ENCODE peak calls at places on chromosomes 13 and 19, in ten cellular contexts. D, O, F, Y, Z, K, B, R, U and H are unnamed samples.

GRCh38 chr13:90068658-90069057 is 1278.8 kb upstream of the MIR17HG start:
- DNase-seq in D (no peak), O (no peak), F (no peak), Y (no peak), Z (no peak), K (no peak), B (no peak), R (no peak), U (no peak), H (no peak)

GRCh38 chr13:95121516-95121915 is 179.7 kb downstream of the ABCC4 start:
- DNase-seq in D (no peak), O (no peak), F (no peak), Y (no peak), Z (no peak), K (no peak), B (no peak), R (no peak), U (no peak), H (no peak)

GRCh38 chr19:4369888-4370260 is 26.5 kb downstream of the MPND start:
- DNase-seq in D (no peak), O (no peak), F (peak), Y (peak), Z (no peak), K (no peak), B (peak), R (peak), U (no peak), H (no peak)

GRCh38 chr13:75876371-75877050 is 240.4 kb downstream of the LMO7 start:
- DNase-seq in D (peak), O (peak), F (peak), Y (no peak), Z (no peak), K (peak), B (peak), R (peak), U (no peak), H (peak)

GRCh38 chr19:18257503-18258470 is 16.5 kb downstream of the IQCN start:
- DNase-seq in D (no peak), O (no peak), F (no peak), Y (no peak), Z (no peak), K (no peak), B (no peak), R (no peak), U (no peak), H (no peak)

GRCh38 chr13:44668707-44669106 is 92.6 kb upstream of the TSC22D1 start:
- DNase-seq in D (no peak), O (no peak), F (no peak), Y (no peak), Z (no peak), K (no peak), B (no peak), R (no peak), U (no peak), H (no peak)

GRCh38 chr19:5050016-5050656 is 81.2 kb downstream of the KDM4B start:
- DNase-seq in D (no peak), O (no peak), F (no peak), Y (no peak), Z (no peak), K (no peak), B (no peak), R (no peak), U (no peak), H (no peak)

GRCh38 chr19:35901055-35901644 is 810 bp upstream of the NFKBID start:
- DNase-seq in D (peak), O (no peak), F (no peak), Y (no peak), Z (no peak), K (no peak), B (no peak), R (no peak), U (no peak), H (no peak)

DNA sequence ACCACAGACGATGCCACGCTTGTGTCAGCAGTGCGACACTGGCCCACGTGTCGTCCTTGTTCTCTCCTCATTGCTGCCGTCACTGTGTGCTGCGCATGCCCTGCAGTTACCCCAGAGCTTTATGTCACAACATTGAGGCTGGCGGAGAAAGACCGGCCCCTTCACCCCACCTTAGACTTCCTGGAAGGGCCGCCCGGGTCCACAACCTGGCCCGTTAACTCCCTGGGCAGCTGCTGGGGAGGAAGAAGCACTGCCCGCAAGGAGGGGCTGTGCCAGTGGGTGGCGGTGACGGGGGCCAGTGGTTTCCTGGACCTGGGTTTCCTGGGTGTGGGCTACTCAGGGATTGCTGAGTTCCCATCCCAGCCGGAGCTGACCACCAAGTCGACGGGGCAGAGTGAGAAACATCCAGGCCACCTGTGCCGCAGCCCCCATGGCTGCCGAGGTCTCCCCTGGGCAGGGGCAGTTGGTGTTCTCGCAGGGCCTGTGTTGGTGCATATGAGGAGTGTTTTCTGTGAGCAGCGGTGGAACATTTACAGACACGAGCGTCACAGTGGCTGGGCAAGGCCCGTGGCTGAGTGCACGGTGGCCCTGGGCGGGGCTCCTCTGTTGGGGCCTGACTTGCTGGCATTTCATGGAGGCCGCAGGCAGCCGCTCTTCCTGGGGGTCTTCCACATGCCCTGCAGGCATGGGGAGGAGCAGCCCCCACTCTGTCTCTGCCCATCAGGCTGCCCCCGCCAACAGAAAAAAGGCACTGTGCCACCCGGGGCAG is 23.1 kb downstream of the TFDP1 start:
- DNase-seq in D (no peak), O (no peak), F (no peak), Y (no peak), Z (peak), K (no peak), B (no peak), R (peak), U (no peak), H (no peak)
- TF ChIP-seq CTCF in D (no peak), O (no peak), F (no peak), Y (no peak), Z (no peak), K (no peak), B (no peak), R (no peak), U (no peak), H (no peak)

GRCh38 chr13:99421758-99422555 is 79.3 kb upstream of the TM9SF2 start:
- DNase-seq in D (no peak), O (no peak), F (no peak), Y (peak), Z (no peak), K (no peak), B (no peak), R (peak), U (no peak), H (no peak)
- TF ChIP-seq CTCF in D (no peak), O (no peak), F (no peak), Y (no peak), Z (no peak), K (no peak), B (no peak), R (no peak), U (no peak), H (no peak)

GRCh38 chr13:63044617-63045016 is 1629.0 kb upstream of the PCDH20 start:
- DNase-seq in D (no peak), O (no peak), F (no peak), Y (no peak), Z (no peak), K (no peak), B (no peak), R (no peak), U (no peak), H (no peak)

GRCh38 chr13:63050287-63050686 is 1634.6 kb upstream of the PCDH20 start:
- DNase-seq in D (no peak), O (no peak), F (no peak), Y (no peak), Z (no peak), K (no peak), B (no peak), R (no peak), U (no peak), H (no peak)

DNA sequence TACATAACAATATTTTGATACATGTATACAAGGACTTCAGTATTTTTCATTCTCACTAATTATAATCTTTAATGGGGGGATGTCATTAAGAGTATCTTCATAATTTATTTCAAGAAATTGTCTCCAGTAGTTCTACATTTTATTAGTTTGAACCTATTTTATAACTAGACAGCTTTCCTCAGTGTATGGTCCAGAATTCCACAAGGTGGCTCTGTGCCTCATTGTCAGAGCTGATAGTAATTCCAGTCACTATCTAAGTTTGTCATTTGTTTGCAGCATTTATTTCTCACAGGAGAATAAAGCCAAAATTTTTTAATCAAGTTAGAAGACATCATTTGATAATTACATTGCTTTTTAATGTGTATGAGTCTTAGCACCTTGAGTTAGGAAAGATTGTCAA is 1633.0 kb upstream of the PCDH20 start:
- DNase-seq in D (no peak), O (no peak), F (no peak), Y (no peak), Z (no peak), K (no peak), B (no peak), R (no peak), U (no peak), H (no peak)
- TF ChIP-seq CTCF in D (no peak), O (no peak), F (no peak), Y (no peak), Z (no peak), K (no peak), B (no peak), R (no peak), U (peak), H (no peak)

GRCh38 chr19:45370410-45371204 is at the start of gene ERCC2:
- DNase-seq in D (peak), O (peak), F (peak), Y (peak), Z (peak), K (peak), B (peak), R (peak), U (peak), H (peak)
- TF ChIP-seq CTCF in D (no peak), O (no peak), F (no peak), Y (no peak), Z (no peak), K (no peak), B (no peak), R (no peak), U (no peak), H (no peak)

GRCh38 chr19:14089412-14089661 is 1.2 kb downstream of the SAMD1 start:
- DNase-seq in D (peak), O (no peak), F (no peak), Y (no peak), Z (no peak), K (no peak), B (peak), R (no peak), U (no peak), H (no peak)

GRCh38 chr19:14089662-14090508 is 666 bp downstream of the SAMD1 start:
- DNase-seq in D (peak), O (no peak), F (peak), Y (peak), Z (no peak), K (no peak), B (peak), R (peak), U (no peak), H (peak)

GRCh38 chr19:14091885-14092462 is 1.4 kb upstream of the SAMD1 start:
- DNase-seq in D (no peak), O (no peak), F (no peak), Y (no peak), Z (no peak), K (no peak), B (peak), R (no peak), U (no peak), H (no peak)

GRCh38 chr19:14090509-14091085 is at the start of gene SAMD1:
- DNase-seq in D (peak), O (peak), F (peak), Y (peak), Z (no peak), K (no peak), B (peak), R (peak), U (peak), H (no peak)

DNA sequence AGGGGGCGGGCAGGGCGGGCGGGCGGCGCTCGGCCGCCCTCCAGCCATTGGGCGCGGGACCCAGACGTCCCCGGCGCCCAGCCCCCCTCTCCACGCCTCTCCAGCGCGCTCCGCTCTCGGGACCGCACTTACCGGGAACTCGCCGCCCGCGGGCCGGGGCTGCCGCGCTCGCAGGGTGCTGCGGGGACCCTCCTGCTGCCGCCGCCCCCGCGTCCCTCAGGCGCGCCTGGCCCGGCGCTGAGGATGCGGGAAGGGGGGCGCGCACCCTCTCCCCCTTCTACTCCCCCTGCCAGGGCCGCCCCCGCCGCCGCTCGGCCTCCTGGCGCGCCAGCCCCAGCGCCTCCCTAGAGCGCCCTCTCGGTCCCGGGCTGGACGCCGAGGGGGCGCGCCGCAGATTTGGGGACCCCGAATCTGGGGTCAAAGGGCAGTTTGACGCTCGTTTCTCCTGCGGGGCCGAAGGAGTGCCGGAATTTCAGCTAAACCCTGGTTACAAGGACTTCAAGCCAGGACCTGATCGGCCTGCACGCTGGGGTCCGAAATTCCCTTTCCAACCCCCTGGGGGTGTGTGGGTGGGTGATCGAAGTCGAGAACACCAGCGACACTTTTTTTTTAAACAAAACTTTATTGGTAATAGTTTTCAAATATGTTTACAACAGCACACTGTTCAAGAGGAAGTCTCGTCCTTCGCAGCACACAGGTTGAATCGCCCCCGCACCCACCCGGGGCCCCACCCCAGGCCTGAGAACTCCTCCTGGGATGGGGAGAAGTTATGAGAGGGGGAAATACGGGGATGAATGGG is 734 bp upstream of the SAMD1 start:
- DNase-seq in D (peak), O (peak), F (no peak), Y (no peak), Z (no peak), K (no peak), B (peak), R (peak), U (peak), H (peak)
- TF ChIP-seq CTCF in D (peak), O (no peak), F (peak), Y (no peak), Z (peak), K (peak), B (peak), R (peak), U (peak), H (no peak)

DNA sequence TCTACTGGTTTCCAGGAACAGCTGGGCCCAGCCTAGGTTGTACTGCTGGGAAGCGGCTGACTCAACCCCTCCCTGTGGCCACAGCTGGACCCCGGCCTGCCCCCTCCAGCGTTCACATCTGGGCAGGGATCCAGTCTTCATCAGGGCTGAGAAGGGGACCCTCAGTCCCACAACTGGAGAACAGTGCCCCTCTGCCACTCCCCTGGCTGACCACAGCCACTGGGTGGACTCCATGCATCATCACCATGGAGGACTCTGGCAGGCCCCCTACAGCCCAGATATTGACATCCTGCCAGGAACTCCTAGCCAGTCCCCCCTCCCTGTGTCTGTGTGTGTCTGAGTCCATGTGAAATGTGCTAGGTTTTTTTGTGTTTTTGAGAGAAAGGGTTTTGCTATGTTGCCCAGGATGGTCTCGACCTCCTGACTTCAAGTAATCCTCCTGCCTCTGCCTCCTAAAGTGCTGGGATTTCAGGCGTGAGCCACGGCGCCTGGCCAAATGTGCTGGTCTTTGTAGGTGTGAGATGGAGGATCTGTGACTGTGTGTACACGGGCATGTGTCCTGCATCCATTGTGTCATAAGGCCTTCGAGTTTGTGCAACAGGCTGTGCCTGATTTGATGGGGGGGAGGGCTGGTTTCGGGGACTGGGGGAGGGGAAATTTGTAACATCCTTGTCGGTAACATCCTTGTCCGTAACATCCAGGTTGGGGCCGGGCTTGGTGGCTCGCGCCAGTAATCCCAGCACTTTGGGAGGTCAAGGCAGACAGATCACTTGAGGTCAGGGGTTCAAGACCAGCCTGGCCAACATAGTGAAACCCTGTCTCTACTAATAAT is 4.0 kb upstream of the HOOK2 start:
- DNase-seq in D (peak), O (peak), F (peak), Y (peak), Z (peak), K (no peak), B (no peak), R (peak), U (no peak), H (peak)
- TF ChIP-seq CTCF in D (no peak), O (no peak), F (no peak), Y (no peak), Z (no peak), K (no peak), B (peak), R (no peak), U (no peak), H (no peak)